ENCODE peak calls at places on chromosome 12, in six cellular contexts. F is A549, A is HCT116, L is GM12878, R is K562, K is H1. E is an unnamed sample.

GRCh38 chr12:111699-112591 is 45.4 kb downstream of the IQSEC3 start:
- DNase-seq in F (no peak), A (no peak), R (peak), L (peak), K (no peak), E (no peak)

GRCh38 chr12:10624631-10625030 is 11.2 kb upstream of the MAGOHB start:
- DNase-seq in A (no peak), K (no peak), F (no peak), R (no peak), L (no peak), E (no peak)

GRCh38 chr12:56450241-56450640 is 1.0 kb upstream of the TIMELESS start:
- DNase-seq in A (no peak), K (no peak), R (no peak), L (no peak), F (no peak), E (no peak)

GRCh38 chr12:11228268-11228879 is 41.1 kb downstream of the PRB3 start:
- DNase-seq in F (peak), L (peak), A (peak), R (peak), K (peak), E (peak)

GRCh38 chr12:110266381-110266909 is 14.6 kb upstream of the ATP2A2 start:
- DNase-seq in L (no peak), A (no peak), F (no peak), R (no peak), K (no peak), E (no peak)

GRCh38 chr12:65325183-65325582 is 46.7 kb downstream of the MSRB3 start:
- DNase-seq in F (no peak), K (no peak), A (no peak), R (no peak), L (no peak), E (no peak)

GRCh38 chr12:13340149-13340548 is 143.6 kb downstream of the EMP1 start:
- DNase-seq in L (no peak), F (peak), K (no peak), R (no peak), A (no peak), E (no peak)

GRCh38 chr12:120903382-120903817 is 758 bp downstream of the SPPL3 start:
- DNase-seq in K (peak), F (peak), R (peak), A (no peak), L (peak), E (peak)

GRCh38 chr12:65464930-65465329 is 186.4 kb downstream of the MSRB3 start:
- DNase-seq in K (no peak), R (no peak), A (no peak), F (no peak), L (no peak), E (peak)

GRCh38 chr12:76201316-76201715 is 116.8 kb upstream of the NAP1L1 start:
- DNase-seq in L (no peak), F (no peak), K (no peak), A (no peak), R (no peak), E (no peak)

GRCh38 chr12:46494424-46494823 is 121.9 kb upstream of the SLC38A2 start:
- DNase-seq in L (no peak), K (no peak), F (peak), R (no peak), A (no peak), E (peak)

GRCh38 chr12:22307811-22308210 is 26.7 kb downstream of the ST8SIA1 start:
- DNase-seq in L (no peak), R (no peak), F (no peak), K (no peak), A (no peak), E (no peak)

GRCh38 chr12:64236549-64236948 is 14.5 kb upstream of the KICS2 start:
- DNase-seq in R (no peak), A (peak), F (peak), L (no peak), K (no peak), E (peak)

GRCh38 chr12:75874456-75874855 is 157.1 kb downstream of the PHLDA1 start:
- DNase-seq in R (no peak), L (no peak), K (no peak), F (no peak), A (no peak), E (no peak)

GRCh38 chr12:56169225-56169759 is 11.1 kb downstream of the MYL6 start:
- DNase-seq in L (no peak), K (no peak), A (no peak), R (no peak), F (no peak), E (no peak)

GRCh38 chr12:29756741-29757390 is 26.9 kb downstream of the TMTC1 start:
- DNase-seq in L (no peak), A (no peak), R (no peak), F (no peak), K (no peak), E (peak)

GRCh38 chr12:50129297-50129696 is 17.3 kb downstream of the COX14 start:
- DNase-seq in A (no peak), R (no peak), K (no peak), L (no peak), F (no peak), E (no peak)

GRCh38 chr12:124581792-124582424 is 14.5 kb upstream of the NCOR2 start:
- DNase-seq in A (no peak), R (no peak), F (no peak), L (no peak), K (no peak), E (no peak)

GRCh38 chr12:101004891-101005290 is 205.1 kb downstream of the SLC5A8 start:
- DNase-seq in F (no peak), A (no peak), K (no peak), R (no peak), L (no peak), E (peak)

GRCh38 chr12:124109760-124110159 is 136.7 kb downstream of the ZNF664 start:
- DNase-seq in F (peak), R (peak), K (no peak), L (peak), A (peak), E (peak)

GRCh38 chr12:94057262-94058151 is 90.9 kb upstream of the PLXNC1 start:
- DNase-seq in F (no peak), R (no peak), L (no peak), A (no peak), K (no peak), E (no peak)

GRCh38 chr12:132608231-132609171 is 1.9 kb downstream of the LRCOL1 start:
- DNase-seq in R (no peak), L (no peak), K (no peak), A (no peak), F (no peak), E (no peak)

GRCh38 chr12:106228320-106228710 is 19.5 kb downstream of the CKAP4 start:
- DNase-seq in K (no peak), A (no peak), L (no peak), R (no peak), F (no peak), E (no peak)

GRCh38 chr12:51678086-51678724 is 87.2 kb downstream of the SCN8A start:
- DNase-seq in F (peak), L (no peak), A (peak), R (peak), K (no peak), E (peak)

GRCh38 chr12:26523708-26524150 is 309.3 kb downstream of the ITPR2 start:
- DNase-seq in R (no peak), A (no peak), L (no peak), K (no peak), F (no peak), E (peak)

GRCh38 chr12:94498073-94498472 is 38.4 kb upstream of the CEP83 start:
- DNase-seq in K (no peak), R (no peak), A (no peak), F (peak), L (no peak), E (no peak)

GRCh38 chr12:43273467-43273866 is 278.5 kb downstream of the ADAMTS20 start:
- DNase-seq in L (no peak), A (no peak), F (no peak), R (no peak), K (no peak), E (peak)

GRCh38 chr12:12693111-12693671 is 2.8 kb downstream of the GPR19 start:
- DNase-seq in F (no peak), R (no peak), A (no peak), L (peak), K (no peak), E (no peak)

GRCh38 chr12:93862424-93862823 is 185.2 kb downstream of the CRADD start:
- DNase-seq in A (no peak), K (no peak), L (no peak), F (no peak), R (no peak), E (no peak)

GRCh38 chr12:30268036-30268435 is 427.6 kb downstream of the IPO8 start:
- DNase-seq in A (no peak), R (no peak), L (no peak), K (no peak), F (no peak), E (no peak)

GRCh38 chr12:61654698-61655097 is 605.5 kb upstream of the USP15 start:
- DNase-seq in A (peak), F (peak), L (no peak), R (no peak), K (no peak), E (no peak)

GRCh38 chr12:123990512-123990911 is 17.5 kb downstream of the ZNF664 start:
- DNase-seq in K (no peak), L (no peak), R (no peak), A (no peak), F (no peak), E (peak)

GRCh38 chr12:78898416-78898815 is 33.8 kb downstream of the SYT1 start:
- DNase-seq in A (no peak), K (no peak), R (no peak), L (no peak), F (no peak), E (no peak)

GRCh38 chr12:22286569-22286968 is 47.9 kb downstream of the ST8SIA1 start:
- DNase-seq in L (no peak), A (no peak), F (no peak), R (no peak), K (no peak), E (peak)

GRCh38 chr12:41966916-41967315 is 177.8 kb downstream of the GXYLT1 start:
- DNase-seq in R (no peak), K (no peak), A (no peak), F (no peak), L (no peak), E (no peak)

GRCh38 chr12:50572275-50572674 is 67.5 kb downstream of the DIP2B start:
- DNase-seq in F (peak), K (no peak), A (no peak), R (no peak), L (no peak), E (peak)

GRCh38 chr12:3275171-3276041 is 198.2 kb downstream of the TSPAN9 start:
- DNase-seq in L (no peak), F (peak), R (peak), A (peak), K (peak), E (peak)
- TF ChIP-seq CEBPB in L (no peak), F (no peak), R (no peak), A (no peak), K (no peak), E (no peak)

GRCh38 chr12:39443704-39444234 is 849 bp upstream of the KIF21A start:
- DNase-seq in L (no peak), A (no peak), F (no peak), R (no peak), K (no peak), E (no peak)
- TF ChIP-seq CEBPB in L (no peak), A (no peak), F (no peak), R (no peak), K (no peak), E (no peak)

DNA sequence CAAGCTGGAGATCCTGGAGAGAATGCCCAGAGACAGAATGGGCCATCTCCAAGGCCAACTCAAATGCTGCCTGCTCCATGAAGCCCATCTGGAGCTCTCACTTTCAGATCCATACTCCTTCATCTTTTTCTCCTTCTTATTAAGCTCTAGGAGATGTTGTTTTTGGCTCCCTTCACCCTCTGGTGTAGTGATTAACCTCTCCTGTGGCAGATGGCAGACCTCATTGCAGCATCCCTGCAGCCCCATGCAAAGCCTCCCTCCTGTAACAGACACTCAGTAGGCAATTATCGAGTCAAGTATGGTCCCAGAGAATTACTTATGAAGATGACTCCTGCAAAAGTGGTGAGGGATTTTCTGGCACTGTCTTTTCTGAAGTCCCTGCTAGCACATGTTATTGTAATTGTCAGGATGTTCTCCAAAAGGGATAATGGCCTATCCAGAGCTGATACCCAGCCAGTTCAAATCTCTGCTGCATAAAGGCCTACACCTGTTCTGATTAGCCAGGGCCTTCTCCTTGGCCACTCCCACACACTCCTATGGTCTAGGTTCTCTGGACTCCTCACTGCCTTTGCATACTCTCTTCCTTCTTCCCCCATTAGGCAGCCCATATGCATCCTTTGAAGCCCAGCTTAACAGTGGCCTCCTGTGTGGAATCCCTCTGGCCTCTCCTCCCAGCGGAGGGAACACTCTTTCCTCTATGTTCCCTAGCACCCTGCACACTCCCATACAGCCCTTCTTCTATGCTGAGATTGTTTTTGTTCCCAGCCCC is 43.7 kb upstream of the MDM1 start:
- DNase-seq in K (no peak), A (no peak), F (no peak), L (no peak), R (no peak), E (peak)
- TF ChIP-seq CEBPB in K (no peak), A (no peak), F (no peak), L (no peak), R (no peak), E (no peak)

DNA sequence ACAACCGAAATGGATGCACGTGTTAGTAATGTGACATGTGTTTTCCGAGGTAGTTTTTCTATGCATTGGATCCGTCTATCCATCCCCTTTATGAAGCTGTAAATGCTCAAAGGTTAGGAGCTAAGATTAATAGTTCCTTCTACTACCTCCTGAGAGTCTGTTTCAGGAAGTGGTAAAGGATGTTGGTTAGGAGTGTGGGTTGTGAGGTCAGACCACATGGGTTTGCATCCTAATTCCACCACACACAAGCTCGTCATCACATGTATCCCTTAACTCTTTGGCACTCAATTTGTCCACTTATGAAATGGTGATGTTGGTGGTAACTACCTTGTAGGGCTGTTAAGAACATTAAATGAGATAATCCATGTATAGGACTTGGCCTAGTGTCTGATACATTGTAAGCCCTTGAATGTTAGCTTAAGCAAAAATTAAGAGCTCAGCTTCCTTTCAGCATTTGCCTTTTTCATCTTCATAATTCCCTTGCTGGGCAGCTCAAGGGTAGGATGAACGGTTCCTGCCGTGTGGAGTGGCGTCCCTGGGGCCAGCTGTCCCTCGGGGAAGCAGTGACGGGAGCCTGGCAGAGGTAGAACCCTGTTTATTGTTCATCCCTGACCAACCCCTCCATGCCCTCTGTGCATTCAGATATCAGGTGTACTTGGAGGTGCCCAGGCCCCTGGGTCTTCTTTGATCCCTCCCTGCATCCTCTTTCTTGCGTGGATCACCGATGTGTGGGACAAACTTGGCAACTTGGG is 52.3 kb downstream of the TSPAN9 start:
- DNase-seq in R (no peak), L (peak), F (no peak), A (no peak), K (no peak), E (peak)
- TF ChIP-seq CEBPB in R (no peak), L (no peak), F (no peak), A (no peak), K (no peak), E (no peak)

GRCh38 chr12:98574110-98574509 is 19.4 kb upstream of the SLC25A3 start:
- DNase-seq in R (no peak), K (no peak), A (no peak), F (peak), L (no peak), E (no peak)
- TF ChIP-seq CEBPB in R (no peak), K (no peak), A (no peak), F (no peak), L (no peak), E (no peak)

GRCh38 chr12:57852195-57852594 is 5.7 kb upstream of the CTDSP2 start:
- DNase-seq in F (no peak), L (no peak), K (no peak), A (no peak), R (no peak), E (no peak)
- TF ChIP-seq CEBPB in F (no peak), L (no peak), K (no peak), A (no peak), R (no peak), E (no peak)

GRCh38 chr12:53187145-53187899 is 6.6 kb upstream of the CSAD start:
- DNase-seq in F (no peak), K (no peak), L (no peak), A (no peak), R (no peak), E (no peak)
- TF ChIP-seq CEBPB in F (no peak), K (no peak), L (no peak), A (no peak), R (no peak), E (no peak)

GRCh38 chr12:34396861-34397590 is 374.7 kb downstream of the ALG10 start:
- DNase-seq in L (no peak), K (peak), R (peak), A (no peak), F (no peak), E (no peak)
- TF ChIP-seq CEBPB in L (no peak), K (no peak), R (no peak), A (no peak), F (no peak), E (no peak)

DNA sequence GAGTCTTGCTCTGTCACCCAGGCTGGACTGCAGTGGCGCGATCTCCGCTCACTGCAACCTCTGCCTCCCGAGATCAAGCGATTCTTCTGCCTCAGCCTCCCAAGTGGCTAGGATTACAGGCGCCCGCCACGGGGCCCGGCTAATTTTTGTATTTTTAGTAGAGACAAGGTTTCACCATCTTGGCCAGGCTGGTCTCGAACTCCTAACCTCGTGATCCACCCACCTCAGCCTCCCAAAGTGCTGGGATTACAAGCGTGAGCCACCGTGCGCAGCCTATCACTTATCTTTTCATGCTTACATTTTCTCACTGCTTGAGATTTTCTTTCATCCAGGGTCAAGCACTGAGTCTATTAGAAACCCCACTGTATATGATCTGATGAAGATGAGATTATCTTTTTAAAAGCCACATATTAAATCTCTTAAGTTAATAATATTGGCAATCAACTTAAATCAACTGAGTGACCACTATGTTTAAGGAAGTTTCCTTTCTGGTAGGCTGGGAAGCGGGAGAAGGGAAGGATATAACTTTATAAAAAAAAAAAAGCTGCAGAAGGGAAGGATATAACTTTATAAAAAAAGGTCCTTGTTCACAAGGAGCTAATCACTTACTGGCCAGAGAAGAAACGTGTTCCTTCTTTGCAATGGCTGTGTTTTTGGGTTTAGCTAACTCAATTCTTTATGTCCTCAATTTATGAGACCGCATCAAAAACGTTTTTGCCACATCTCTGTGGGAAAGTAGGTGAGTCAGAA is 1.3 kb upstream of the MDM2 start:
- DNase-seq in A (no peak), R (no peak), L (no peak), K (no peak), F (no peak), E (no peak)
- TF ChIP-seq CEBPB in A (no peak), R (no peak), L (no peak), K (no peak), F (no peak), E (no peak)

E was measured in IMR-90.